ENCODE peak calls at places on chromosomes 13 and 19, in four cellular contexts. One of them, this sample, is unnamed. For H3K27me3, the result is how much of the 10 kb centered on the place peaks cover.

GRCh38 chr13:42173789-42174343 is 98.1 kb upstream of the AKAP11 start:
- DNase-seq in body of pancreas: no peak
- DNase-seq in dorsolateral prefrontal cortex: no peak
- DNase-seq in psoas muscle: no peak
- DNase-seq in this sample: no peak

GRCh38 chr13:40352385-40352778 is 314.1 kb downstream of the FOXO1 start:
- DNase-seq in body of pancreas: peak
- DNase-seq in dorsolateral prefrontal cortex: peak
- DNase-seq in psoas muscle: peak
- DNase-seq in this sample: no peak

GRCh38 chr13:26307701-26308100 is 53.8 kb downstream of the CDK8 start:
- DNase-seq in body of pancreas: no peak
- DNase-seq in dorsolateral prefrontal cortex: no peak
- DNase-seq in psoas muscle: no peak
- DNase-seq in this sample: no peak

GRCh38 chr19:18345296-18345695 is 4.9 kb downstream of the PGPEP1 start:
- DNase-seq in body of pancreas: no peak
- DNase-seq in dorsolateral prefrontal cortex: no peak
- DNase-seq in psoas muscle: no peak
- DNase-seq in this sample: no peak

GRCh38 chr19:41612483-41612882 is 14.4 kb downstream of the CEACAM4 start:
- DNase-seq in body of pancreas: no peak
- DNase-seq in dorsolateral prefrontal cortex: no peak
- DNase-seq in psoas muscle: no peak
- DNase-seq in this sample: peak

GRCh38 chr19:43639507-43640423 is at the start of gene CADM4:
- DNase-seq in body of pancreas: peak
- DNase-seq in dorsolateral prefrontal cortex: peak
- DNase-seq in psoas muscle: peak
- DNase-seq in this sample: no peak

GRCh38 chr13:18948012-18948663 is 233.5 kb downstream of the TUBA3C start:
- DNase-seq in body of pancreas: no peak
- DNase-seq in dorsolateral prefrontal cortex: no peak
- DNase-seq in psoas muscle: no peak
- DNase-seq in this sample: no peak

GRCh38 chr13:72166102-72166660 is 299.2 kb upstream of the DACH1 start:
- DNase-seq in body of pancreas: no peak
- DNase-seq in dorsolateral prefrontal cortex: no peak
- DNase-seq in psoas muscle: no peak
- DNase-seq in this sample: no peak

GRCh38 chr13:114045113-114045735 is 71.3 kb upstream of the C13orf46 start:
- DNase-seq in body of pancreas: no peak
- DNase-seq in dorsolateral prefrontal cortex: no peak
- DNase-seq in psoas muscle: no peak
- DNase-seq in this sample: no peak

GRCh38 chr13:21616880-21617279 is 12.9 kb upstream of the MICU2 start:
- DNase-seq in body of pancreas: no peak
- DNase-seq in dorsolateral prefrontal cortex: no peak
- DNase-seq in psoas muscle: no peak
- DNase-seq in this sample: no peak

GRCh38 chr13:100944791-100945345 is 270.3 kb upstream of the TMTC4 start:
- DNase-seq in body of pancreas: no peak
- DNase-seq in dorsolateral prefrontal cortex: no peak
- DNase-seq in psoas muscle: no peak
- DNase-seq in this sample: no peak

GRCh38 chr13:94776300-94776699 is 64.0 kb upstream of the SOX21 start:
- DNase-seq in body of pancreas: no peak
- DNase-seq in dorsolateral prefrontal cortex: no peak
- DNase-seq in psoas muscle: no peak
- DNase-seq in this sample: no peak

GRCh38 chr19:47699360-47699917 is 13.8 kb upstream of the EHD2 start:
- DNase-seq in body of pancreas: peak
- DNase-seq in dorsolateral prefrontal cortex: no peak
- DNase-seq in psoas muscle: no peak
- DNase-seq in this sample: no peak

GRCh38 chr13:96460571-96460970 is 370.7 kb downstream of the HS6ST3 start:
- DNase-seq in body of pancreas: no peak
- DNase-seq in dorsolateral prefrontal cortex: no peak
- DNase-seq in psoas muscle: no peak
- DNase-seq in this sample: no peak

GRCh38 chr19:33450689-33451088 is 70.9 kb downstream of the PEPD start:
- DNase-seq in body of pancreas: no peak
- DNase-seq in dorsolateral prefrontal cortex: no peak
- DNase-seq in psoas muscle: no peak
- DNase-seq in this sample: no peak

GRCh38 chr19:5718032-5718578 is 1.8 kb downstream of the LONP1 start:
- DNase-seq in body of pancreas: no peak
- DNase-seq in dorsolateral prefrontal cortex: no peak
- DNase-seq in psoas muscle: no peak
- DNase-seq in this sample: no peak

GRCh38 chr13:50375792-50376191 is 360.5 kb downstream of the KCNRG start:
- DNase-seq in body of pancreas: no peak
- DNase-seq in dorsolateral prefrontal cortex: no peak
- DNase-seq in psoas muscle: no peak
- DNase-seq in this sample: no peak

GRCh38 chr19:16381756-16382401 is 57.3 kb downstream of the KLF2 start:
- DNase-seq in body of pancreas: peak
- DNase-seq in dorsolateral prefrontal cortex: peak
- DNase-seq in psoas muscle: peak
- DNase-seq in this sample: peak

GRCh38 chr19:53002479-53002878 is 11.2 kb upstream of the ERVV-1 start:
- DNase-seq in body of pancreas: no peak
- DNase-seq in dorsolateral prefrontal cortex: no peak
- DNase-seq in psoas muscle: no peak
- DNase-seq in this sample: no peak

GRCh38 chr13:21234537-21234936 is 58.1 kb downstream of the MRPL57 start:
- DNase-seq in body of pancreas: no peak
- DNase-seq in dorsolateral prefrontal cortex: no peak
- DNase-seq in psoas muscle: no peak
- DNase-seq in this sample: peak

GRCh38 chr13:26485288-26485687 is 72.2 kb upstream of the WASF3 start:
- DNase-seq in body of pancreas: no peak
- DNase-seq in dorsolateral prefrontal cortex: no peak
- DNase-seq in psoas muscle: no peak
- DNase-seq in this sample: no peak

GRCh38 chr19:10501971-10502523 is 1.1 kb downstream of the KEAP1 start:
- DNase-seq in body of pancreas: peak
- DNase-seq in dorsolateral prefrontal cortex: peak
- DNase-seq in psoas muscle: peak
- DNase-seq in this sample: peak

GRCh38 chr19:30870861-30871260 is 478.4 kb downstream of the TSHZ3 start:
- DNase-seq in body of pancreas: no peak
- DNase-seq in dorsolateral prefrontal cortex: no peak
- DNase-seq in psoas muscle: no peak
- DNase-seq in this sample: no peak

GRCh38 chr19:23273022-23273593 is 22.9 kb upstream of the ZNF724 start:
- DNase-seq in body of pancreas: no peak
- DNase-seq in dorsolateral prefrontal cortex: no peak
- DNase-seq in psoas muscle: peak
- DNase-seq in this sample: no peak

GRCh38 chr19:10270180-10270615 is 722 bp upstream of the ICAM1 start:
- DNase-seq in body of pancreas: peak
- DNase-seq in dorsolateral prefrontal cortex: no peak
- DNase-seq in psoas muscle: peak
- DNase-seq in this sample: peak

GRCh38 chr13:30153871-30154426 is 153.4 kb downstream of the KATNAL1 start:
- DNase-seq in body of pancreas: no peak
- DNase-seq in dorsolateral prefrontal cortex: peak
- DNase-seq in psoas muscle: no peak
- DNase-seq in this sample: no peak

GRCh38 chr19:28444371-28444770 is 768.6 kb downstream of the UQCRFS1 start:
- DNase-seq in body of pancreas: no peak
- DNase-seq in dorsolateral prefrontal cortex: no peak
- DNase-seq in psoas muscle: no peak
- DNase-seq in this sample: no peak

GRCh38 chr19:30227661-30228112 is 144.5 kb upstream of the ZNF536 start:
- DNase-seq in body of pancreas: peak
- DNase-seq in dorsolateral prefrontal cortex: peak
- DNase-seq in psoas muscle: peak
- DNase-seq in this sample: peak

GRCh38 chr13:48431987-48432615 is 19.2 kb upstream of the LPAR6 start:
- DNase-seq in body of pancreas: no peak
- DNase-seq in dorsolateral prefrontal cortex: no peak
- DNase-seq in psoas muscle: no peak
- DNase-seq in this sample: no peak

GRCh38 chr13:50244913-50245574 is 229.8 kb downstream of the KCNRG start:
- DNase-seq in body of pancreas: peak
- DNase-seq in dorsolateral prefrontal cortex: no peak
- DNase-seq in psoas muscle: no peak
- DNase-seq in this sample: no peak

GRCh38 chr19:17703823-17704463 is 15.3 kb upstream of the MAP1S start:
- DNase-seq in body of pancreas: peak
- DNase-seq in dorsolateral prefrontal cortex: no peak
- DNase-seq in psoas muscle: no peak
- DNase-seq in this sample: no peak

GRCh38 chr19:56884481-56884880 is 44.0 kb upstream of the PEG3 start:
- DNase-seq in body of pancreas: no peak
- DNase-seq in dorsolateral prefrontal cortex: no peak
- DNase-seq in psoas muscle: no peak
- DNase-seq in this sample: no peak

GRCh38 chr13:72458701-72459100 is 268.7 kb downstream of the MZT1 start:
- DNase-seq in body of pancreas: no peak
- DNase-seq in dorsolateral prefrontal cortex: no peak
- DNase-seq in psoas muscle: no peak
- DNase-seq in this sample: no peak

GRCh38 chr19:40130013-40130412 is 39.3 kb upstream of the ZNF780A start:
- DNase-seq in body of pancreas: no peak
- DNase-seq in dorsolateral prefrontal cortex: no peak
- DNase-seq in psoas muscle: no peak
- DNase-seq in this sample: no peak

GRCh38 chr19:48135411-48135810 is 24.8 kb upstream of the PLA2G4C start:
- DNase-seq in body of pancreas: no peak
- DNase-seq in dorsolateral prefrontal cortex: no peak
- DNase-seq in psoas muscle: no peak
- DNase-seq in this sample: no peak

GRCh38 chr13:110116072-110116487 is 190.9 kb downstream of the COL4A1 start:
- DNase-seq in body of pancreas: peak
- DNase-seq in dorsolateral prefrontal cortex: no peak
- DNase-seq in psoas muscle: peak
- DNase-seq in this sample: peak

GRCh38 chr19:1401138-1401888 is at the start of gene GAMT:
- DNase-seq in body of pancreas: peak
- DNase-seq in dorsolateral prefrontal cortex: no peak
- DNase-seq in psoas muscle: no peak
- DNase-seq in this sample: peak

GRCh38 chr19:932647-933552 is 7.1 kb downstream of the ARID3A start:
- DNase-seq in body of pancreas: peak
- DNase-seq in dorsolateral prefrontal cortex: no peak
- DNase-seq in psoas muscle: peak
- DNase-seq in this sample: peak

GRCh38 chr13:111510502-111511218 is 190.2 kb downstream of the TEX29 start:
- DNase-seq in body of pancreas: no peak
- DNase-seq in dorsolateral prefrontal cortex: no peak
- DNase-seq in psoas muscle: no peak
- DNase-seq in this sample: no peak

GRCh38 chr19:18098891-18099622 is 1.5 kb downstream of the MAST3 start:
- DNase-seq in body of pancreas: no peak
- DNase-seq in dorsolateral prefrontal cortex: peak
- DNase-seq in psoas muscle: no peak
- DNase-seq in this sample: no peak

GRCh38 chr19:3298853-3299449 is 67.4 kb upstream of the NFIC start:
- DNase-seq in body of pancreas: no peak
- DNase-seq in dorsolateral prefrontal cortex: no peak
- DNase-seq in psoas muscle: no peak
- DNase-seq in this sample: no peak

GRCh38 chr19:3304871-3305423 is 61.4 kb upstream of the NFIC start:
- DNase-seq in body of pancreas: peak
- DNase-seq in dorsolateral prefrontal cortex: peak
- DNase-seq in psoas muscle: peak
- DNase-seq in this sample: peak

DNA sequence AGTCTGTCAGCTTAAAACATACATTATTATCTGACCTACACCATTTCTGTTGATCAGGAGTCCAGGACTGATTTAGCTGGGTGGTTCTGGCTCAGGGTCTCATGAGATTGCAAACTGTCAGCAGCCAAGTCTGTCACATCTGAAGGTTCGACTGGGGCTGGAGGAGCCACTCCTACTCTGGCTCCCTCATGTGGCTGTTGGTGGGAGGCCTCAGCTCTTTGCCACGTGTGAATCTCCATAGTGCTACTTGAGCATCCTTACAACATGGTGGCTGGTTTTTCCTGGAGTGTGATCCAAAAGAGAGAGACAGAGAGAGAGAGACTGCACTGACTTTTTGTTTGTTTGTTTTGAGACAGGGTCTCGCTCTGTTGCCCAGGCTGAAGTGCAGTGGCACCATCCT is 63.6 kb upstream of the NFIC start:
- DNase-seq in body of pancreas: no peak
- DNase-seq in dorsolateral prefrontal cortex: no peak
- DNase-seq in psoas muscle: no peak
- DNase-seq in this sample: no peak
- TF ChIP-seq CTCF in body of pancreas: no peak
- TF ChIP-seq CTCF in dorsolateral prefrontal cortex: no peak
- TF ChIP-seq CTCF in psoas muscle: no peak
- TF ChIP-seq CTCF in this sample: no peak

DNA sequence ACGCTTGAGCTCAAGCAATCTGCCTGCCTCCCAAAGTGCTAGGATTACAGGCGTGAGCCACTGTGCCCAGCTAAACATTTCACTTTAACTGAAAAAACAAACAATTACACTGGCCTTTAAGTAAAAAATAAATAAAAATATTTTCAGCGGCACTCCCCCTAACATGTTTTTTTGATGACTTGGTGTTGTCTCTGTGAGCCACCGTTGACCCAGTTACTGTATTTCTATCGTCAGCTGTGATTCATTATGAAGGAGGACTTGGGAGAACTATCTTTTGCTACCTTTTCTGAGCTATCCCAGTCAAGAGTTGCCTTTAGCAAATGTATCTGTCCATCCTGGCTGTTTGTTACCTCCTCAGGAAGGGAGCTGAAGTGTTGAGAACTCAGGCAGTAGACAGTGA is 18.5 kb upstream of the C19orf33 start:
- DNase-seq in body of pancreas: no peak
- DNase-seq in dorsolateral prefrontal cortex: no peak
- DNase-seq in psoas muscle: no peak
- DNase-seq in this sample: no peak
- H3K27me3 ChIP-seq in body of pancreas: under half
- H3K27me3 ChIP-seq in dorsolateral prefrontal cortex: under half
- H3K27me3 ChIP-seq in psoas muscle: under half
- H3K27me3 ChIP-seq in this sample: under half

GRCh38 chr19:36719687-36720556 is 32.5 kb downstream of the ZNF567 start:
- DNase-seq in body of pancreas: no peak
- DNase-seq in dorsolateral prefrontal cortex: no peak
- DNase-seq in psoas muscle: no peak
- DNase-seq in this sample: no peak
- H3K4me3 ChIP-seq in body of pancreas: no peak
- H3K4me3 ChIP-seq in dorsolateral prefrontal cortex: no peak
- H3K4me3 ChIP-seq in psoas muscle: no peak
- H3K4me3 ChIP-seq in this sample: no peak

GRCh38 chr13:113002206-113002821 is 33.3 kb downstream of the MCF2L start:
- DNase-seq in body of pancreas: no peak
- DNase-seq in dorsolateral prefrontal cortex: no peak
- DNase-seq in psoas muscle: no peak
- DNase-seq in this sample: no peak
- TF ChIP-seq CTCF in body of pancreas: peak
- TF ChIP-seq CTCF in dorsolateral prefrontal cortex: peak
- TF ChIP-seq CTCF in psoas muscle: peak
- TF ChIP-seq CTCF in this sample: peak

GRCh38 chr19:55174425-55175116 is 5.5 kb downstream of the SYT5 start:
- DNase-seq in body of pancreas: no peak
- DNase-seq in dorsolateral prefrontal cortex: no peak
- DNase-seq in psoas muscle: no peak
- DNase-seq in this sample: no peak
- H3K27me3 ChIP-seq in body of pancreas: half or more
- H3K27me3 ChIP-seq in dorsolateral prefrontal cortex: under half
- H3K27me3 ChIP-seq in psoas muscle: half or more
- H3K27me3 ChIP-seq in this sample: half or more